ENCODE peak calls at places on chromosomes 7 and 10, in six cellular contexts. T, Y, W, G, M and S are unnamed samples. For H3K36me3 and H3K4me1, the result is how much of the 10 kb centered on the place peaks cover.

GRCh38 chr7:151168022-151168786 is 710 bp upstream of the GBX1 start:
- DNase-seq in T (peak), Y (peak), W (peak), G (no peak), M (no peak), S (peak)

GRCh38 chr10:72274213-72274729 is 547 bp downstream of the DDIT4 start:
- DNase-seq in T (no peak), Y (no peak), W (no peak), G (no peak), M (no peak), S (no peak)

GRCh38 chr7:94580601-94581000 is 71.0 kb downstream of the CASD1 start:
- DNase-seq in T (no peak), Y (peak), W (no peak), G (no peak), M (peak), S (peak)

GRCh38 chr7:94146408-94146807 is 142.3 kb upstream of the BET1 start:
- DNase-seq in T (no peak), Y (no peak), W (no peak), G (no peak), M (no peak), S (no peak)

GRCh38 chr7:93720106-93720505 is 145.6 kb upstream of the CALCR start:
- DNase-seq in T (no peak), Y (no peak), W (no peak), G (no peak), M (no peak), S (peak)

GRCh38 chr10:128263891-128264688 is 137.9 kb upstream of the MKI67 start:
- DNase-seq in T (peak), Y (peak), W (peak), G (peak), M (peak), S (peak)

GRCh38 chr10:78381072-78381471 is 347.4 kb downstream of the RPS24 start:
- DNase-seq in T (no peak), Y (no peak), W (no peak), G (no peak), M (no peak), S (no peak)

GRCh38 chr10:625335-625699 is 64.2 kb downstream of the DIP2C start:
- DNase-seq in T (no peak), Y (no peak), W (no peak), G (no peak), M (no peak), S (no peak)

GRCh38 chr10:68625316-68625921 is 65.3 kb downstream of the TET1 start:
- DNase-seq in T (no peak), Y (no peak), W (no peak), G (no peak), M (no peak), S (no peak)

GRCh38 chr10:101644002-101644401 is 51.0 kb downstream of the FBXW4 start:
- DNase-seq in T (no peak), Y (no peak), W (no peak), G (no peak), M (no peak), S (no peak)

GRCh38 chr7:121351682-121352081 is 22.9 kb downstream of the WNT16 start:
- DNase-seq in T (no peak), Y (no peak), W (no peak), G (no peak), M (no peak), S (no peak)

GRCh38 chr10:116996994-116997393 is 8.0 kb downstream of the SHTN1 start:
- DNase-seq in T (no peak), Y (no peak), W (no peak), G (no peak), M (no peak), S (no peak)

GRCh38 chr10:112510384-112510783 is 63.4 kb downstream of the VTI1A start:
- DNase-seq in T (no peak), Y (no peak), W (no peak), G (no peak), M (no peak), S (no peak)

GRCh38 chr10:123392182-123392930 is 238.2 kb downstream of the BUB3 start:
- DNase-seq in T (no peak), Y (no peak), W (no peak), G (no peak), M (no peak), S (no peak)

GRCh38 chr10:59843733-59844132 is 62.6 kb downstream of the CCDC6 start:
- DNase-seq in T (no peak), Y (no peak), W (no peak), G (no peak), M (no peak), S (no peak)

GRCh38 chr7:75054744-75055527 is 18.7 kb downstream of the RCC1L start:
- DNase-seq in T (no peak), Y (peak), W (no peak), G (no peak), M (no peak), S (no peak)

GRCh38 chr7:29906200-29907022 is 83.2 kb downstream of the SCRN1 start:
- DNase-seq in T (no peak), Y (no peak), W (no peak), G (no peak), M (no peak), S (no peak)

GRCh38 chr7:50182734-50183133 is 89.7 kb upstream of the ZPBP start:
- DNase-seq in T (no peak), Y (no peak), W (no peak), G (no peak), M (no peak), S (no peak)

GRCh38 chr10:80614576-80615416 is 77.1 kb downstream of the SH2D4B start:
- DNase-seq in T (no peak), Y (no peak), W (no peak), G (no peak), M (no peak), S (no peak)

GRCh38 chr10:68992721-68993440 is 4.3 kb downstream of the KIFBP start:
- DNase-seq in T (no peak), Y (peak), W (no peak), G (no peak), M (no peak), S (no peak)

GRCh38 chr10:76244061-76244686 is 812.8 kb downstream of the LRMDA start:
- DNase-seq in T (no peak), Y (no peak), W (no peak), G (no peak), M (no peak), S (no peak)

DNA sequence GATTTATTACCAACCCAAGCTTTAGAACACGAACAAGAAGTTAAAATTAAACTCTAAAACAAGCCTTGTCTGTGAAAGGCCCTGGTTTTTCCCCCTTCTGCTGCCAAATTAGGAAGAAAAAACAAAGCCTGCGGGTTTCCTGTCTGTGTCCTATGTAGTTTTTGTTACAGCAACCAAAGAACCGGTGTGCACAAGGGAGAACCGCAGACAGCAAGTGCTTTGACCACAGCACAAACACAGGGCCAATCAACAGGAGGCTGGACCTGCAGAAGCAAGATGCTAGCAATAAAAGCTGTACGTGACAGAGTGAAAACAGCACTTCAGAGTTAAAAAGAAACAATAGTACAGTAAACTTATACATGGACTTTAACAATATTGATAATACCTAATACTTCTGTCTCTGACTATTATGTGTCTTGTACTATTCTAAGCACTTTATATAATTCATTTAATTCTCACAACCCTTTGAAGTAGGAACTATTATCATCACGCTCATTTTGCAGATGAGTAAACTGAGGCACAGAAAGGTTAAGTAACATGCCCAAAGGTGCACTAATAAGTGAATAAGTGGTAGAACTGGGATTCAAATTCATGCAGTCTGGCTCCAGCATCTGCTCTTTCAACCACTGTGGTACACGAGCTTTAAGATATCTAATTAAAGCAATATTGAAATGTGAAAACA is 66.0 kb downstream of the STK17A start:
- DNase-seq in T (peak), Y (peak), W (no peak), G (no peak), M (no peak), S (no peak)
- H3K4me3 ChIP-seq in T (peak), Y (peak), W (no peak), G (no peak), M (no peak), S (no peak)

GRCh38 chr10:73759512-73760115 is 15.4 kb downstream of the SEC24C start:
- DNase-seq in T (no peak), Y (no peak), W (no peak), G (no peak), M (peak), S (no peak)

GRCh38 chr10:73758704-73759511 is 14.7 kb downstream of the SEC24C start:
- DNase-seq in T (no peak), Y (no peak), W (no peak), G (no peak), M (no peak), S (no peak)

GRCh38 chr10:73762915-73763314 is 18.7 kb downstream of the SEC24C start:
- DNase-seq in T (no peak), Y (peak), W (no peak), G (no peak), M (no peak), S (no peak)

GRCh38 chr10:73768881-73769280 is 13.0 kb upstream of the CHCHD1 start:
- DNase-seq in T (peak), Y (no peak), W (no peak), G (no peak), M (no peak), S (no peak)

DNA sequence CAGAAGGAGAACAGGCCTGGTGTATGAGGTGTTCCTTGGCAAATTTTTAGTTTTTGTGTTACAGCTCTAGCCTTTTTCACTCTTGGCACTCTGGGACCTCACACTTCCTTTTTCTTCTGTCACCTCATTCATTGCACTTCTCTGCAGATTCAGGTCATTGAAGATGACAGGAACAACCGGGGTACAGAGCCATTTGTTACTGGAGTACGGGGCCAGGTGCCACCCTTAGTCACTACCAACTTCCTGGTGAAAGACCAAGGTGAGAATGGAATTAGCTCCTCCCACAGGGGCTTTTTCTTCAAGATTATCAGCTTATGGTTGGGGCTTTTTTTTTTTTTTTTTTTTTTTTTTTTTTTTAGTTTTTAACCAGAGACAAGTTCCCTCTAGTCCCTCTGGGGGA is 18.5 kb upstream of the CHCHD1 start:
- DNase-seq in T (no peak), Y (peak), W (no peak), G (no peak), M (no peak), S (no peak)
- H3K36me3 ChIP-seq in T (half or more), Y (half or more), W (half or more), G (half or more), M (under half), S (half or more)

GRCh38 chr7:116241296-116241695 is 31.0 kb downstream of the TES start:
- DNase-seq in T (no peak), Y (no peak), W (no peak), G (no peak), M (no peak), S (no peak)
- H3K4me1 ChIP-seq in T (under half), Y (under half), W (under half), G (under half), M (under half), S (under half)

GRCh38 chr7:100640438-100641410 is 628 bp downstream of the TFR2 start:
- DNase-seq in T (no peak), Y (no peak), W (no peak), G (no peak), M (no peak), S (no peak)

GRCh38 chr7:100641860-100642533 is 645 bp upstream of the TFR2 start:
- DNase-seq in T (no peak), Y (no peak), W (no peak), G (no peak), M (no peak), S (no peak)

GRCh38 chr7:100642534-100642907 is 1.2 kb upstream of the TFR2 start:
- DNase-seq in T (no peak), Y (no peak), W (no peak), G (no peak), M (no peak), S (no peak)

GRCh38 chr7:100639995-100640394 is 1.4 kb downstream of the TFR2 start:
- DNase-seq in T (no peak), Y (no peak), W (no peak), G (no peak), M (no peak), S (no peak)

GRCh38 chr7:100641463-100641859 is at the start of gene TFR2:
- DNase-seq in T (no peak), Y (no peak), W (no peak), G (no peak), M (no peak), S (no peak)
- H3K4me3 ChIP-seq in T (no peak), Y (no peak), W (no peak), G (no peak), M (no peak), S (no peak)

DNA sequence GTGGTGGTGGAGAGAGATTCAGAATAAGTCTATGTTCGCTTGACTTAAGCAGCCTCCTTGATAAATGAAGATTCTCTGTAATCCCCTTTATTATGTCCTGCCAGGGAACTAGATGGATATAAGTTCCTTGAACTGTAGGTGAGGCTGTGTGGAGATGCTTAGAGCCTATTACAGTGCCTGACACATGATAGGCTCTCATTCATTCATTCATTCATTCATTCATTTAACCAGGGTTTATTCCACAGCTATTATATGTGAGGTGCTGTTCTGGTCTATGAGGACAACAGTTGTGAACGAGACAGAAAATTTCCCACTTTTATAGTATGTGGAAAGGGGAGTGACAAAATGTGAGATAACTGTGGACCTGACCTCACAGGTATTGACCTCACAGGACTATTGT is 105.6 kb downstream of the ARID5B start:
- DNase-seq in T (no peak), Y (no peak), W (no peak), G (no peak), M (no peak), S (no peak)
- H3K36me3 ChIP-seq in T (under half), Y (under half), W (under half), G (under half), M (under half), S (under half)

DNA sequence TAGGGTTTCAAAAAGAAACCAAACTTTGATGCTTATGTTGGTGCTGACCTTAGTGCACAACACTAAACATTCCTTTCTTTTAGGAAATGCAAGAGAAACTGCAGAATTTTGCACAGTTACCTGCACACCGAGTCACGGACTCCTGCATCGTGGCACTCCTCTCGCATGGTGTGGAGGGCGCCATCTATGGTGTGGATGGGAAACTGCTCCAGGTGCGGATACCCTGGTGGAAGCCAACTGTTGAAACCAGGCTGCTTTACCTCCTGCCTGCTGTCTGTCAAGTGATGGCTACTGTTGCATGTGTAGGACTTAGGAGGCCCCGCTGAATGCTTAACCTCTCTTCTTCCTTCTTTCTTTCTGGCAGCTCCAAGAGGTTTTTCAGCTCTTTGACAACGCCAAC is 11.7 kb downstream of the CASP2 start:
- DNase-seq in T (peak), Y (peak), W (peak), G (peak), M (peak), S (peak)
- H3K4me1 ChIP-seq in T (under half), Y (under half), W (under half), G (under half), M (under half), S (under half)

GRCh38 chr10:30171601-30172000 is 112.2 kb upstream of the JCAD start:
- DNase-seq in T (no peak), Y (no peak), W (no peak), G (no peak), M (peak), S (no peak)

GRCh38 chr10:30170814-30171213 is 111.4 kb upstream of the JCAD start:
- DNase-seq in T (no peak), Y (peak), W (no peak), G (no peak), M (no peak), S (no peak)

GRCh38 chr10:30170146-30170545 is 110.8 kb upstream of the JCAD start:
- DNase-seq in T (no peak), Y (no peak), W (no peak), G (no peak), M (no peak), S (no peak)

GRCh38 chr10:30166929-30167328 is 107.5 kb upstream of the JCAD start:
- DNase-seq in T (no peak), Y (no peak), W (no peak), G (no peak), M (no peak), S (no peak)

DNA sequence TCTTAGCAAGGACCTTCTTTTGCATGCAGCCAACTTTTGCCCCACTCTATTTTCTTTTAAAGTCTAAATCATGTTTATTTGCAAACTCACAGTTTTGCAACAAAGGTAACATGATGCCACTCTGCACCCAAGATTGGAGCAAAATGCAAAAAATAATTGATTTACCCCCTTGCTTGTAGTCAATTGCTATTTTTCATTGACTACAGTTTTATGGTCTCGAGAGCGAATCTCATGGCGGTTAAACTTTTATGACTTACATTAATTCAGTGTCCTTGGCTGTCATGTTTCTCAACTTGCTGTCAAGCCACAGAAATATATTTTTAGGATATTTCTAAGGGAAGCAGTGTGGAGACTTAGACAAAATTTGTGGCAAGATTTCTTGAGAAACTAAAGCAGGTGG is 110.0 kb upstream of the JCAD start:
- DNase-seq in T (no peak), Y (no peak), W (no peak), G (no peak), M (no peak), S (no peak)
- H3K4me3 ChIP-seq in T (no peak), Y (no peak), W (no peak), G (no peak), M (no peak), S (no peak)

GRCh38 chr10:133276435-133277201 is at the start of gene ADAM8:
- DNase-seq in T (peak), Y (peak), W (peak), G (no peak), M (peak), S (no peak)

GRCh38 chr10:133275683-133276092 is 980 bp downstream of the ADAM8 start:
- DNase-seq in T (no peak), Y (peak), W (no peak), G (no peak), M (no peak), S (no peak)

GRCh38 chr10:133273534-133274143 is 3.0 kb downstream of the ADAM8 start:
- DNase-seq in T (no peak), Y (no peak), W (no peak), G (no peak), M (no peak), S (no peak)

GRCh38 chr10:133276100-133276434 is 601 bp downstream of the ADAM8 start:
- DNase-seq in T (no peak), Y (no peak), W (no peak), G (no peak), M (no peak), S (no peak)

DNA sequence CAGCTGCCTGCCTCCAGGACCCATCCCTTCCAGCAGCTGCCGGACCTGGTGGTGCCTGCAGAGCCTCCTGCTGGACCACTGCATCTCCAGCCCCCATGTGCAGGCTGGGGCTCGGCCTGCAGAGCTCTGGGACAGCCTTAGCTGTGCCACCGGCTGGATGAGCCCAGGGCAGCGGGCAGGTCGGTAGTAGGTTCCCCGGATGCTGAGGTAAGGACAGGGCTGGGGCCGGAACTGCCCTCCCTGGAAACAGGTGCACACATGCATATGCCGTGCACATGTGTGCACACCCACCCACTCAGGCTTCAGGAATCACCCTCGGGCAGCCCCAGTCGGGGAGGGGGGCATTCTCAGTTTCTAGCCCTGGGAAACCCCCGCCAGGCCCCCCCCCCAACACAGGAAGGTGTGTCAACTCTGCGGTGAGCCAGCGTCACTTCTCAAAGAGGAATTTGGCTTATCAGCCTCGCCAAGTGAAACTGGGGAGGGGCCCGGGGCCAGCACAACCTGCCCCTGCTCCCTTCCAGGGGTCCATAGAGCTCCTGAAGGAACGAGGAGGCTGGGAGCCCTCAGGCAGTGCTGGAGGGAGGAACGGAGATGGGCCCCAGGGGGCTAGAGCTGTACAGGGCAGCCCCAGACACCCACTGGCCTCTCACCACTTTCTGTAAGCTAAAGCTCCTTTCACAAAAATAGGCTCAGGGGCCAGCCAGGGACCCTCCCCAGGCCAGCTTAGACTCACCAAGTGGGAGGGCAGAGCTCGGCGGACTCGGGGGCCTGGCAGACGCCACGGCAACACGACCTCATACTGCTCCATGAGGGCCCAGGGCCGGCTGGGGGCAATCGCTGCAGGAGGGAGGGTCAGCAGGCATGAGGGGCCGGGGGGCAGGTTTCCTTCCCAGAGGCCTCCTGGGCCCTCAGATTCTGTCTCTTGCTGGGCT is 1.7 kb downstream of the ADAM8 start:
- DNase-seq in T (peak), Y (peak), W (no peak), G (no peak), M (peak), S (peak)
- H3K36me3 ChIP-seq in T (under half), Y (under half), W (under half), G (under half), M (under half), S (under half)